ENCODE peak calls at places on chromosomes 11 and 22, in five cellular contexts. One of them, this sample, is unnamed.

GRCh38 chr11:96012086-96012824 is 88.3 kb upstream of the MTMR2 start:
- DNase-seq in tibial artery: no peak
- DNase-seq in IMR-90: peak; percentile 54
- DNase-seq in CD8-positive, alpha-beta T cell: peak; percentile 50
- DNase-seq in HAP-1: peak; percentile 80
- DNase-seq in this sample: peak; percentile 25

GRCh38 chr11:32131321-32131720 is 40.4 kb downstream of the RCN1 start:
- DNase-seq in tibial artery: no peak
- DNase-seq in IMR-90: peak; percentile 29
- DNase-seq in CD8-positive, alpha-beta T cell: no peak
- DNase-seq in HAP-1: no peak
- DNase-seq in this sample: no peak

GRCh38 chr11:4644233-4644632 is 451 bp downstream of the OR51E1 start:
- DNase-seq in tibial artery: no peak
- DNase-seq in IMR-90: no peak
- DNase-seq in CD8-positive, alpha-beta T cell: no peak
- DNase-seq in HAP-1: no peak
- DNase-seq in this sample: no peak

GRCh38 chr22:35538801-35539321 is 1.8 kb upstream of the RASD2 start:
- DNase-seq in tibial artery: no peak
- DNase-seq in IMR-90: no peak
- DNase-seq in CD8-positive, alpha-beta T cell: no peak
- DNase-seq in HAP-1: no peak
- DNase-seq in this sample: peak; percentile 68

GRCh38 chr11:133819114-133819513 is 26.2 kb downstream of the SPATA19 start:
- DNase-seq in tibial artery: no peak
- DNase-seq in IMR-90: no peak
- DNase-seq in CD8-positive, alpha-beta T cell: no peak
- DNase-seq in HAP-1: no peak
- DNase-seq in this sample: no peak

GRCh38 chr11:19738124-19738523 is 25.5 kb downstream of the NAV2 start:
- DNase-seq in tibial artery: no peak
- DNase-seq in IMR-90: no peak
- DNase-seq in CD8-positive, alpha-beta T cell: no peak
- DNase-seq in HAP-1: no peak
- DNase-seq in this sample: no peak

GRCh38 chr11:106585061-106585460 is 433.2 kb downstream of the GUCY1A2 start:
- DNase-seq in tibial artery: no peak
- DNase-seq in IMR-90: peak; percentile 51
- DNase-seq in CD8-positive, alpha-beta T cell: no peak
- DNase-seq in HAP-1: no peak
- DNase-seq in this sample: no peak

GRCh38 chr11:22130462-22131053 is 62.3 kb upstream of the ANO5 start:
- DNase-seq in tibial artery: no peak
- DNase-seq in IMR-90: no peak
- DNase-seq in CD8-positive, alpha-beta T cell: no peak
- DNase-seq in HAP-1: peak; percentile 46
- DNase-seq in this sample: no peak

GRCh38 chr11:34558211-34558610 is 44.6 kb upstream of the ELF5 start:
- DNase-seq in tibial artery: no peak
- DNase-seq in IMR-90: no peak
- DNase-seq in CD8-positive, alpha-beta T cell: no peak
- DNase-seq in HAP-1: no peak
- DNase-seq in this sample: no peak

GRCh38 chr11:63869686-63870085 is 30.8 kb downstream of the MARK2 start:
- DNase-seq in tibial artery: no peak
- DNase-seq in IMR-90: no peak
- DNase-seq in CD8-positive, alpha-beta T cell: peak; percentile 53
- DNase-seq in HAP-1: no peak
- DNase-seq in this sample: no peak

GRCh38 chr11:121486054-121486453 is 33.3 kb upstream of the SORL1-AS1 start:
- DNase-seq in tibial artery: no peak
- DNase-seq in IMR-90: no peak
- DNase-seq in CD8-positive, alpha-beta T cell: no peak
- DNase-seq in HAP-1: no peak
- DNase-seq in this sample: no peak

GRCh38 chr11:69264486-69264885 is 29.5 kb upstream of the MYEOV start:
- DNase-seq in tibial artery: no peak
- DNase-seq in IMR-90: no peak
- DNase-seq in CD8-positive, alpha-beta T cell: no peak
- DNase-seq in HAP-1: no peak
- DNase-seq in this sample: no peak

GRCh38 chr22:46001426-46002106 is 24.6 kb upstream of the WNT7B start:
- DNase-seq in tibial artery: no peak
- DNase-seq in IMR-90: no peak
- DNase-seq in CD8-positive, alpha-beta T cell: no peak
- DNase-seq in HAP-1: no peak
- DNase-seq in this sample: no peak

DNA sequence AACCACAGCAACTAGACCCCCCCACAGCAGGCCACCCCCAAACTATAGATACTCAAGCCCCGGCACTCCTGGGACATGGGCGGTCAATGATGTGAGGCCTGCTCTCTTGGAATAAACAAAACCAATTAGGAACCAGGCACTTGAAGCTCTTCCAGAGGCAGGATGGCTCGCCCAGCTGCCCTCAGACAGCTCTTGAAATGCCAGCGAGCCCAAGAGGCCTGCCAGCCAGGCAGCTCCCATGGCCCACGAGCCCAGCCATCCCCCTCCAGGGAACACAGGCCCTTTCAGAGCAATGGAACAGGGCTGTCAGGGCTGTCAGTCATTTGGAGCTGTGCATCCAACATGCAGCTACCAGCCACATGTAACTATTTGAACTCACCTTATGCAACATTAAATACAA is 34.0 kb upstream of the TFIP11 start:
- DNase-seq in tibial artery: no peak
- DNase-seq in IMR-90: no peak
- DNase-seq in CD8-positive, alpha-beta T cell: no peak
- DNase-seq in HAP-1: no peak
- DNase-seq in this sample: no peak
- H3K4me1 ChIP-seq in tibial artery: peaks cover 12% of the 10 kb centered on the region
- H3K4me1 ChIP-seq in IMR-90: peaks cover 11% of the 10 kb centered on the region
- H3K4me1 ChIP-seq in CD8-positive, alpha-beta T cell: peaks cover 36% of the 10 kb centered on the region
- H3K4me1 ChIP-seq in HAP-1: no peaks in the 10 kb centered on the region
- H3K4me1 ChIP-seq in this sample: peaks cover 30% of the 10 kb centered on the region

DNA sequence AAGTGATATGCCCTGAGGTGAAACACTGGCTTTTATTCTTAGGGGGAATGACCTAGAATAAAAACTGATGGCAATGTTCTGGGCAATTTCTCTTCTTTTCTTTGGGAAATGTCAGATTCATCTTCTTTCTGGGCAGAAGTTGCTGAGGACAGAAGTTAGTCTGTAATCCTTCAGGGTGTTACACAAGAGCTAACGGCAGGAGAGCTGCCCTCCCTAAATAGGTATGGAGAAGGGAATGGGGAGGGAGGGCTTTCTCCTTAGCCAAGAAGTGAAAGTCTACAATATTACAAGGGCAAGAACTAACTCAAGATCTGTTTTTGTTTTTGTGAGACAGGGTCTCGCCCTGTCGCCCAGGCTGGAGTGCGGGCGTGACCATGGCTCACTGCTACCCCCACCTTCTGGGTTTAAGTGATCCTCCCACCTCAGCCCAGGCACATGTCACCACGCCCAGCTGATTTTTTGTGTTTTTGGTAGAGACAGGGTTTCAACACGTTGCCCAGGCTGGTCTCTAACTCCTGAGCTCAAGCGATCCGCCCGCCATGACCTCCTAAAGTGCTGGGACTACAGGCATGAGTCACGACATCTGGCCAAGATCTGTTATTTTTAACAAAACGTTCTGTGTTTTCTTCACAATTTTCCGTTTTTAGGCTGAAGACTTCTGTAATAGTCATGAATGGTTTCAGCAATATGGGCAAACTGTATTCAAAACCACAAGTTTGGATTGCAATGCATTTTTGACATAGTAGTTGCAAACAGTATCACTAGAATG is 7.2 kb downstream of the PIWIL4 start:
- DNase-seq in tibial artery: no peak
- DNase-seq in IMR-90: peak; percentile 90
- DNase-seq in CD8-positive, alpha-beta T cell: no peak
- DNase-seq in HAP-1: no peak
- DNase-seq in this sample: no peak
- H3K4me3 ChIP-seq in tibial artery: no peak overlapping the region
- H3K4me3 ChIP-seq in IMR-90: no peak overlapping the region
- H3K4me3 ChIP-seq in CD8-positive, alpha-beta T cell: no peak overlapping the region
- H3K4me3 ChIP-seq in HAP-1: no peak overlapping the region
- H3K4me3 ChIP-seq in this sample: no peak overlapping the region

GRCh38 chr22:17911887-17912286 is 112.5 kb downstream of the MICAL3 start:
- DNase-seq in tibial artery: no peak
- DNase-seq in IMR-90: no peak
- DNase-seq in CD8-positive, alpha-beta T cell: no peak
- DNase-seq in HAP-1: no peak
- DNase-seq in this sample: no peak

GRCh38 chr22:17914474-17914873 is 109.9 kb downstream of the MICAL3 start:
- DNase-seq in tibial artery: no peak
- DNase-seq in IMR-90: no peak
- DNase-seq in CD8-positive, alpha-beta T cell: no peak
- DNase-seq in HAP-1: no peak
- DNase-seq in this sample: peak; percentile 54

GRCh38 chr22:17913705-17914282 is 110.6 kb downstream of the MICAL3 start:
- DNase-seq in tibial artery: no peak
- DNase-seq in IMR-90: peak; percentile 58
- DNase-seq in CD8-positive, alpha-beta T cell: no peak
- DNase-seq in HAP-1: no peak
- DNase-seq in this sample: no peak

GRCh38 chr22:17911312-17911705 is 113.1 kb downstream of the MICAL3 start:
- DNase-seq in tibial artery: no peak
- DNase-seq in IMR-90: no peak
- DNase-seq in CD8-positive, alpha-beta T cell: no peak
- DNase-seq in HAP-1: no peak
- DNase-seq in this sample: no peak

DNA sequence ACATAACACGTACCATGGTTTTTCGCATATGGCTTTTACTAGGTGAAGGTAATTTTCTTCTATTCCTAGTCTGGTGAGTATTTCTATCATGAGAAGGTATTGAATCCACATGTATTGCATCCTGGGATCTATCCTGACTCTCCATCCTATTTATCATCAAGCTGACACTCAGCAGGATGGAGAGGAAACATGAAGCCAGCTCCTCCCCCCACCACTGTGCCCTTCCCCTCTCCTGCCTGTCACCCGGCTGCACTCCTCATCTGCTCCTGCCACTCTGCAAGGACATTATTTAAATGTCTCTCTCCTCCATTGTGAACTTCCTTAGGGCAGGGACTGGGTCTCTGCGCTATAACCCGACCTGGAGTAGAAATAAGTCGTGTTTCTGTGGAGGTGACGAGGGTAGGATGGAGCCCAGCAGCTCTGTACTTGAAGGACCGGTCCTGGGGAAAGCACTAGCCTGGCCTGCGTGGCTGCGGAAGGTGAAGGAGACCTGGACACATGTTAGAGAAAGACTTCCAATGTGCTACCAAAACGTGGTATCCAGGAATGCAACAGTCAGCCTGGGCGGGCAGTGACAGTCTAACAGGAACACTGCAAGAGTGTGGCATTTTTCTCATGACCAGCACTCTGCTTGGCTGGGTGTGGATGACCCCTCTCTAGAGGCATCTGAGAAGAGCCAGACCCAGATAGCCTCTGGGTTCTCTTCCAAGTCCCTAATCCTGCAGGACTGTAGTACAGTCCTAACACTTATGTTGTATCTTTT is 111.2 kb downstream of the MICAL3 start:
- DNase-seq in tibial artery: no peak
- DNase-seq in IMR-90: no peak
- DNase-seq in CD8-positive, alpha-beta T cell: no peak
- DNase-seq in HAP-1: no peak
- DNase-seq in this sample: peak; percentile 23
- H3K4me1 ChIP-seq in tibial artery: peaks cover 19% of the 10 kb centered on the region
- H3K4me1 ChIP-seq in IMR-90: peaks cover 17% of the 10 kb centered on the region
- H3K4me1 ChIP-seq in CD8-positive, alpha-beta T cell: no peaks in the 10 kb centered on the region
- H3K4me1 ChIP-seq in HAP-1: no peaks in the 10 kb centered on the region
- H3K4me1 ChIP-seq in this sample: peaks cover 33% of the 10 kb centered on the region

DNA sequence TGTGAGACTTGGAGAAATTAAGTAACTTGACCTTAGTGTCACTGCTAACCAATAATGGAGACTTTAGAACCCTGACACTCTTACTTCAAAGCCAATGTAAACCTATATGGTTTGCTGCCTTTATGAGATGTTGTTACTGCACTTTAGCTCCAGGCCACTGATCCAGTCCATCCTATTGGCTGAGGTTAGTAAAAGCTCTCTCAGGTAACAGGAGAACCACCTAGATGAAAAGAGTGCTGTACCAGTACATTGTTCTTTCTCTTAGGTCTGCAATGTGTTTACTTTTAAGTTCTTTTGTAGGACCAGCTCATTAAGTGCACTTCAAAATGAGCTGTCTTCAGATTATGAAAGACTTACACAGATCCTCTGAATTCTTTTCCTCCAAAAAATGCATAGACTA is 994.0 kb upstream of the FAT3 start:
- DNase-seq in tibial artery: no peak
- DNase-seq in IMR-90: no peak
- DNase-seq in CD8-positive, alpha-beta T cell: no peak
- DNase-seq in HAP-1: no peak
- DNase-seq in this sample: no peak
- H3K4me3 ChIP-seq in tibial artery: no peak overlapping the region
- H3K4me3 ChIP-seq in IMR-90: no peak overlapping the region
- H3K4me3 ChIP-seq in CD8-positive, alpha-beta T cell: no peak overlapping the region
- H3K4me3 ChIP-seq in HAP-1: no peak overlapping the region
- H3K4me3 ChIP-seq in this sample: no peak overlapping the region

DNA sequence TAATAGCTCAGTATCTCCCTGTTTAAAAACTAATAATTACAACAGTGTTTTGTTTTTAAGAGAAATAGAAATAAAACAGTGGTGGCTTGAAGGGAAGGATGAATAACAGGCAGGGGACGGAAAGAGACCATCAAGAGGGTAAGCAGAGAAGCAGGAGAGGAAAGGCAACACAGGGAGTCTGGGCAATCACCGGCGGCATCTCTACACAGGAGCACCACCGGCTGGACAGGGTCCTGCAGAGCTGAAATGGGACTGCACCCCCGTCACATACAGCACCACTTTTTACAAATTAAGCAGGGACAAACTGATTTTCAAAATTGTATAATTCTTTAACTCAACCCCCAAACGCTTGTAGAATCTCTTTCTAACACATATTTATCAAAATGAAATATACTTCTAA is 18.4 kb downstream of the PHF21A start:
- DNase-seq in tibial artery: no peak
- DNase-seq in IMR-90: no peak
- DNase-seq in CD8-positive, alpha-beta T cell: no peak
- DNase-seq in HAP-1: no peak
- DNase-seq in this sample: no peak
- H3K4me1 ChIP-seq in tibial artery: peaks cover 7% of the 10 kb centered on the region
- H3K4me1 ChIP-seq in IMR-90: peaks cover 2% of the 10 kb centered on the region
- H3K4me1 ChIP-seq in CD8-positive, alpha-beta T cell: peaks cover 25% of the 10 kb centered on the region
- H3K4me1 ChIP-seq in HAP-1: peaks cover 20% of the 10 kb centered on the region
- H3K4me1 ChIP-seq in this sample: peaks cover 32% of the 10 kb centered on the region

DNA sequence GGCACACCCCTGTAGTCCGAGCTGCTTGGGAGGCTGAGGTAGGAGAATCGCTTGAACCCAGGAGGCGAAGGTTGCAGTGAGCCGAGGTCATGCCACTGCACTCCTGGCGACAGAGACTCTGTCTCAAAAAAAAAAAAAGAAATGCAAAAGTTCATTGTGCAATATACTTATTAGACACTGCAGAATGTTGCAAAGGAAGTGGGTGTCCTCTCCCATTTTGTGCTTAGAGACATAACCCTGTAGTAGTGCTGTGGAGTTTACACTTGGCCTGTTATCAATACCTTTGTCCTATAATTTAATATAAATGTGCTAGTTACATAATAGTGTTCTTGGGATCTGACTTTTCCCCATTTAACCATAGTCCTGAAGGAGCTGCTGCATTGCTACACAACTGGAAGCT is 9.4 kb downstream of the BCL2L13 start:
- DNase-seq in tibial artery: no peak
- DNase-seq in IMR-90: no peak
- DNase-seq in CD8-positive, alpha-beta T cell: no peak
- DNase-seq in HAP-1: no peak
- DNase-seq in this sample: no peak
- H3K4me3 ChIP-seq in tibial artery: no peak overlapping the region
- H3K4me3 ChIP-seq in IMR-90: no peak overlapping the region
- H3K4me3 ChIP-seq in CD8-positive, alpha-beta T cell: no peak overlapping the region
- H3K4me3 ChIP-seq in HAP-1: no peak overlapping the region
- H3K4me3 ChIP-seq in this sample: no peak overlapping the region

This sample was measured in adrenal gland.